ENCODE peak calls at places on chromosomes 13 and 19, in six cellular contexts. S is HFFc6, W is EH, Q is GM04504, X is glutamatergic neuron, H is non-pigmented ciliary epithelial cell. V is an unnamed sample.

GRCh38 chr13:91652389-91652788 is 254.0 kb downstream of the GPC5 start:
- DNase-seq in S (no peak), W (no peak), Q (no peak), X (no peak), H (no peak), V (no peak)

GRCh38 chr13:112740502-112741131 is 50.8 kb downstream of the ATP11A start:
- DNase-seq in S (peak; percentile 47), W (peak; percentile 90), Q (peak; percentile 93), X (no peak), H (peak; percentile 38), V (peak; percentile 83)

GRCh38 chr19:55667958-55668357 is 7.1 kb upstream of the EPN1 start:
- DNase-seq in S (no peak), W (no peak), Q (no peak), X (no peak), H (no peak), V (no peak)

GRCh38 chr13:91278888-91279287 is 68.6 kb upstream of the MIR17HG start:
- DNase-seq in S (no peak), W (no peak), Q (no peak), X (no peak), H (no peak), V (no peak)

GRCh38 chr13:95300625-95301134 is 571 bp downstream of the ABCC4 start:
- DNase-seq in S (peak; percentile 54), W (peak; percentile 65), Q (no peak), X (peak; percentile 33), H (no peak), V (peak; percentile 50)

GRCh38 chr13:113140677-113141590 is 17.5 kb upstream of the PROZ start:
- DNase-seq in S (no peak), W (no peak), Q (no peak), X (no peak), H (no peak), V (no peak)

GRCh38 chr19:49196527-49197240 is 39.1 kb downstream of the TRPM4 start:
- DNase-seq in S (no peak), W (no peak), Q (no peak), X (no peak), H (no peak), V (no peak)

GRCh38 chr19:12985049-12985776 is 10.1 kb upstream of the NFIX start:
- DNase-seq in S (peak; percentile 52), W (peak; percentile 74), Q (peak; percentile 48), X (peak; percentile 68), H (no peak), V (peak; percentile 78)

GRCh38 chr19:7492142-7493055 is 3.6 kb upstream of the PEX11G start:
- DNase-seq in S (no peak), W (peak; percentile 54), Q (peak; percentile 34), X (no peak), H (no peak), V (peak; percentile 43)

GRCh38 chr19:2055871-2056809 is 5.1 kb upstream of the MKNK2 start:
- DNase-seq in S (peak; percentile 43), W (peak; percentile 87), Q (peak; percentile 71), X (no peak), H (no peak), V (peak; percentile 84)

GRCh38 chr19:37251308-37252229 is 33.6 kb downstream of the ZNF383 start:
- DNase-seq in S (peak; percentile 50), W (peak; percentile 95), Q (peak; percentile 93), X (no peak), H (peak; percentile 99), V (peak; percentile 98)

GRCh38 chr19:39308531-39309304 is 11.9 kb downstream of the LRFN1 start:
- DNase-seq in S (no peak), W (no peak), Q (no peak), X (peak; percentile 53), H (no peak), V (no peak)

GRCh38 chr19:2032296-2032941 is 16.9 kb upstream of the BTBD2 start:
- DNase-seq in S (peak; percentile 65), W (peak; percentile 93), Q (peak; percentile 71), X (peak; percentile 16), H (no peak), V (peak; percentile 97)

GRCh38 chr19:5916201-5916708 is 2.2 kb downstream of the CAPS start:
- DNase-seq in S (no peak), W (no peak), Q (no peak), X (no peak), H (no peak), V (no peak)

GRCh38 chr19:18589380-18590272 is 1.0 kb downstream of the REX1BD start:
- DNase-seq in S (peak; percentile 54), W (peak; percentile 64), Q (no peak), X (peak; percentile 85), H (no peak), V (peak; percentile 57)

GRCh38 chr19:41997851-41998229 is 3.8 kb upstream of the ATP1A3 start:
- DNase-seq in S (no peak), W (no peak), Q (no peak), X (peak; percentile 89), H (no peak), V (no peak)

GRCh38 chr19:30521937-30522336 is 149.8 kb downstream of the ZNF536 start:
- DNase-seq in S (no peak), W (no peak), Q (no peak), X (no peak), H (no peak), V (no peak)

GRCh38 chr13:30138511-30138910 is 168.8 kb downstream of the KATNAL1 start:
- DNase-seq in S (no peak), W (no peak), Q (no peak), X (no peak), H (no peak), V (no peak)

GRCh38 chr13:69660155-69660554 is 447.5 kb upstream of the ATXN8OS start:
- DNase-seq in S (no peak), W (no peak), Q (no peak), X (no peak), H (no peak), V (no peak)

GRCh38 chr19:13861392-13861713 is 15.6 kb upstream of the NANOS3 start:
- DNase-seq in S (no peak), W (peak; percentile 61), Q (no peak), X (no peak), H (no peak), V (peak; percentile 56)

GRCh38 chr13:43411741-43412140 is 375.0 kb downstream of the ENOX1 start:
- DNase-seq in S (no peak), W (no peak), Q (no peak), X (no peak), H (no peak), V (no peak)

GRCh38 chr19:47813304-47813994 is 8.3 kb upstream of the CRX start:
- DNase-seq in S (peak; percentile 37), W (peak; percentile 64), Q (peak; percentile 12), X (peak; percentile 94), H (no peak), V (peak; percentile 63)

GRCh38 chr19:8145969-8146368 is 3.4 kb downstream of the FBN3 start:
- DNase-seq in S (no peak), W (no peak), Q (no peak), X (no peak), H (no peak), V (no peak)

GRCh38 chr19:40241809-40242384 is 15.4 kb upstream of the CCNP start:
- DNase-seq in S (no peak), W (no peak), Q (no peak), X (no peak), H (no peak), V (no peak)

GRCh38 chr13:43293561-43293960 is 270.2 kb downstream of the DNAJC15 start:
- DNase-seq in S (no peak), W (no peak), Q (no peak), X (no peak), H (no peak), V (no peak)

GRCh38 chr13:87128006-87128405 is 543.2 kb upstream of the SLITRK5 start:
- DNase-seq in S (no peak), W (no peak), Q (no peak), X (no peak), H (no peak), V (no peak)

GRCh38 chr13:39676315-39676876 is 20.9 kb downstream of the COG6 start:
- DNase-seq in S (peak; percentile 46), W (peak; percentile 58), Q (no peak), X (no peak), H (no peak), V (no peak)

GRCh38 chr13:99217461-99218101 is 16.9 kb downstream of the UBAC2 start:
- DNase-seq in S (no peak), W (no peak), Q (no peak), X (no peak), H (no peak), V (no peak)

GRCh38 chr19:35123573-35123972 is 8.0 kb downstream of the FXYD3 start:
- DNase-seq in S (no peak), W (no peak), Q (no peak), X (no peak), H (no peak), V (peak; percentile 29)

GRCh38 chr13:105341758-105342157 is 1193.7 kb downstream of the EFNB2 start:
- DNase-seq in S (no peak), W (no peak), Q (no peak), X (no peak), H (no peak), V (no peak)

V was measured in foreskin fibroblast.